ENCODE peak calls at places on chromosomes 4 and X, in eight cellular contexts. One of them, this sample, is unnamed.

GRCh38 chr4:48296330-48296729 is 26.7 kb upstream of the TEC start:
- DNase-seq in OCI-LY7: no peak
- DNase-seq in HT-29: no peak
- DNase-seq in activated T-cell treated with anti-CD3 and anti-CD28 coated beads, Interleukin-2, amount 50 U/mL, for 24 hours: no peak
- DNase-seq in ecto neural progenitor cell: no peak
- DNase-seq in endothelial cell: no peak
- DNase-seq in NCI-H2029: no peak
- DNase-seq in lung microvascular endothelial cell: no peak
- DNase-seq in this sample: no peak

GRCh38 chr4:187304131-187304530 is 580.5 kb upstream of the FAT1 start:
- DNase-seq in lung microvascular endothelial cell: no peak
- DNase-seq in activated T-cell treated with anti-CD3 and anti-CD28 coated beads, Interleukin-2, amount 50 U/mL, for 24 hours: no peak
- DNase-seq in ecto neural progenitor cell: no peak
- DNase-seq in NCI-H2029: no peak
- DNase-seq in OCI-LY7: no peak
- DNase-seq in endothelial cell: no peak
- DNase-seq in HT-29: no peak
- DNase-seq in this sample: no peak

GRCh38 chr4:74919783-74920182 is 13.1 kb upstream of the PARM1 start:
- DNase-seq in NCI-H2029: no peak
- DNase-seq in OCI-LY7: no peak
- DNase-seq in activated T-cell treated with anti-CD3 and anti-CD28 coated beads, Interleukin-2, amount 50 U/mL, for 24 hours: no peak
- DNase-seq in ecto neural progenitor cell: no peak
- DNase-seq in HT-29: no peak
- DNase-seq in lung microvascular endothelial cell: no peak
- DNase-seq in endothelial cell: no peak
- DNase-seq in this sample: no peak

GRCh38 chr4:8323947-8324555 is 54.5 kb downstream of the HTRA3 start:
- DNase-seq in NCI-H2029: no peak
- DNase-seq in endothelial cell: no peak
- DNase-seq in OCI-LY7: no peak
- DNase-seq in HT-29: no peak
- DNase-seq in ecto neural progenitor cell: peak
- DNase-seq in lung microvascular endothelial cell: no peak
- DNase-seq in activated T-cell treated with anti-CD3 and anti-CD28 coated beads, Interleukin-2, amount 50 U/mL, for 24 hours: peak
- DNase-seq in this sample: no peak

GRCh38 chr4:180578175-180578574 is 1665.0 kb upstream of the TENM3 start:
- DNase-seq in activated T-cell treated with anti-CD3 and anti-CD28 coated beads, Interleukin-2, amount 50 U/mL, for 24 hours: no peak
- DNase-seq in NCI-H2029: no peak
- DNase-seq in OCI-LY7: no peak
- DNase-seq in lung microvascular endothelial cell: no peak
- DNase-seq in HT-29: no peak
- DNase-seq in ecto neural progenitor cell: no peak
- DNase-seq in endothelial cell: no peak
- DNase-seq in this sample: no peak

GRCh38 chr4:19987746-19988145 is 264.0 kb upstream of the SLIT2 start:
- DNase-seq in OCI-LY7: no peak
- DNase-seq in ecto neural progenitor cell: no peak
- DNase-seq in activated T-cell treated with anti-CD3 and anti-CD28 coated beads, Interleukin-2, amount 50 U/mL, for 24 hours: no peak
- DNase-seq in HT-29: no peak
- DNase-seq in lung microvascular endothelial cell: no peak
- DNase-seq in endothelial cell: no peak
- DNase-seq in NCI-H2029: no peak
- DNase-seq in this sample: no peak

GRCh38 chr4:165199286-165199685 is 8.1 kb upstream of the KLHL2 start:
- DNase-seq in endothelial cell: no peak
- DNase-seq in NCI-H2029: no peak
- DNase-seq in lung microvascular endothelial cell: no peak
- DNase-seq in activated T-cell treated with anti-CD3 and anti-CD28 coated beads, Interleukin-2, amount 50 U/mL, for 24 hours: no peak
- DNase-seq in OCI-LY7: no peak
- DNase-seq in HT-29: no peak
- DNase-seq in ecto neural progenitor cell: no peak
- DNase-seq in this sample: no peak

GRCh38 chr4:94766856-94767255 is 9.1 kb downstream of the BMPR1B start:
- DNase-seq in HT-29: no peak
- DNase-seq in NCI-H2029: no peak
- DNase-seq in ecto neural progenitor cell: no peak
- DNase-seq in activated T-cell treated with anti-CD3 and anti-CD28 coated beads, Interleukin-2, amount 50 U/mL, for 24 hours: no peak
- DNase-seq in endothelial cell: no peak
- DNase-seq in lung microvascular endothelial cell: no peak
- DNase-seq in OCI-LY7: no peak
- DNase-seq in this sample: no peak

GRCh38 chr4:106422766-106423165 is 54.2 kb upstream of the GIMD1 start:
- DNase-seq in ecto neural progenitor cell: no peak
- DNase-seq in NCI-H2029: no peak
- DNase-seq in endothelial cell: no peak
- DNase-seq in HT-29: no peak
- DNase-seq in OCI-LY7: no peak
- DNase-seq in activated T-cell treated with anti-CD3 and anti-CD28 coated beads, Interleukin-2, amount 50 U/mL, for 24 hours: no peak
- DNase-seq in lung microvascular endothelial cell: no peak
- DNase-seq in this sample: no peak

GRCh38 chr4:66294626-66295025 is 624.3 kb upstream of the EPHA5 start:
- DNase-seq in activated T-cell treated with anti-CD3 and anti-CD28 coated beads, Interleukin-2, amount 50 U/mL, for 24 hours: no peak
- DNase-seq in HT-29: no peak
- DNase-seq in lung microvascular endothelial cell: no peak
- DNase-seq in ecto neural progenitor cell: no peak
- DNase-seq in NCI-H2029: no peak
- DNase-seq in OCI-LY7: no peak
- DNase-seq in endothelial cell: no peak
- DNase-seq in this sample: no peak

GRCh38 chrX:17814557-17814956 is 46.5 kb downstream of the RAI2 start:
- DNase-seq in endothelial cell: no peak
- DNase-seq in activated T-cell treated with anti-CD3 and anti-CD28 coated beads, Interleukin-2, amount 50 U/mL, for 24 hours: no peak
- DNase-seq in NCI-H2029: no peak
- DNase-seq in HT-29: no peak
- DNase-seq in lung microvascular endothelial cell: no peak
- DNase-seq in ecto neural progenitor cell: no peak
- DNase-seq in OCI-LY7: no peak
- DNase-seq in this sample: no peak

GRCh38 chr4:87354168-87355102 is 31.8 kb upstream of the HSD17B13 start:
- DNase-seq in endothelial cell: no peak
- DNase-seq in OCI-LY7: no peak
- DNase-seq in NCI-H2029: no peak
- DNase-seq in lung microvascular endothelial cell: no peak
- DNase-seq in HT-29: no peak
- DNase-seq in activated T-cell treated with anti-CD3 and anti-CD28 coated beads, Interleukin-2, amount 50 U/mL, for 24 hours: no peak
- DNase-seq in ecto neural progenitor cell: no peak
- DNase-seq in this sample: no peak

GRCh38 chr4:74539043-74539790 is 94.3 kb downstream of the AREG start:
- DNase-seq in ecto neural progenitor cell: no peak
- DNase-seq in lung microvascular endothelial cell: no peak
- DNase-seq in endothelial cell: no peak
- DNase-seq in HT-29: peak
- DNase-seq in activated T-cell treated with anti-CD3 and anti-CD28 coated beads, Interleukin-2, amount 50 U/mL, for 24 hours: no peak
- DNase-seq in NCI-H2029: no peak
- DNase-seq in OCI-LY7: no peak
- DNase-seq in this sample: no peak

GRCh38 chrX:2576793-2577192 is 76.0 kb upstream of the DHRSX start:
- DNase-seq in lung microvascular endothelial cell: no peak
- DNase-seq in ecto neural progenitor cell: no peak
- DNase-seq in HT-29: no peak
- DNase-seq in NCI-H2029: no peak
- DNase-seq in endothelial cell: no peak
- DNase-seq in OCI-LY7: no peak
- DNase-seq in activated T-cell treated with anti-CD3 and anti-CD28 coated beads, Interleukin-2, amount 50 U/mL, for 24 hours: no peak
- DNase-seq in this sample: no peak

GRCh38 chr4:65046496-65047101 is 623.7 kb downstream of the EPHA5 start:
- DNase-seq in lung microvascular endothelial cell: no peak
- DNase-seq in OCI-LY7: no peak
- DNase-seq in activated T-cell treated with anti-CD3 and anti-CD28 coated beads, Interleukin-2, amount 50 U/mL, for 24 hours: no peak
- DNase-seq in NCI-H2029: no peak
- DNase-seq in ecto neural progenitor cell: no peak
- DNase-seq in endothelial cell: no peak
- DNase-seq in HT-29: peak
- DNase-seq in this sample: peak

GRCh38 chrX:85930099-85930498 is 117.3 kb downstream of the CHM start:
- DNase-seq in HT-29: peak
- DNase-seq in ecto neural progenitor cell: no peak
- DNase-seq in endothelial cell: no peak
- DNase-seq in NCI-H2029: no peak
- DNase-seq in OCI-LY7: no peak
- DNase-seq in activated T-cell treated with anti-CD3 and anti-CD28 coated beads, Interleukin-2, amount 50 U/mL, for 24 hours: no peak
- DNase-seq in lung microvascular endothelial cell: no peak
- DNase-seq in this sample: no peak

GRCh38 chrX:11968991-11969390 is 169.3 kb upstream of the FRMPD4 start:
- DNase-seq in ecto neural progenitor cell: no peak
- DNase-seq in lung microvascular endothelial cell: no peak
- DNase-seq in HT-29: no peak
- DNase-seq in activated T-cell treated with anti-CD3 and anti-CD28 coated beads, Interleukin-2, amount 50 U/mL, for 24 hours: no peak
- DNase-seq in endothelial cell: no peak
- DNase-seq in OCI-LY7: no peak
- DNase-seq in NCI-H2029: no peak
- DNase-seq in this sample: no peak

GRCh38 chrX:107445146-107445545 is 4.3 kb upstream of the FRMPD3 start:
- DNase-seq in activated T-cell treated with anti-CD3 and anti-CD28 coated beads, Interleukin-2, amount 50 U/mL, for 24 hours: no peak
- DNase-seq in OCI-LY7: no peak
- DNase-seq in ecto neural progenitor cell: no peak
- DNase-seq in lung microvascular endothelial cell: no peak
- DNase-seq in HT-29: no peak
- DNase-seq in NCI-H2029: peak
- DNase-seq in endothelial cell: no peak
- DNase-seq in this sample: no peak

GRCh38 chr4:173217727-173218126 is 49.1 kb downstream of the GALNT7 start:
- DNase-seq in OCI-LY7: no peak
- DNase-seq in activated T-cell treated with anti-CD3 and anti-CD28 coated beads, Interleukin-2, amount 50 U/mL, for 24 hours: no peak
- DNase-seq in HT-29: no peak
- DNase-seq in lung microvascular endothelial cell: no peak
- DNase-seq in NCI-H2029: no peak
- DNase-seq in endothelial cell: no peak
- DNase-seq in ecto neural progenitor cell: no peak
- DNase-seq in this sample: no peak

GRCh38 chr4:109967798-109968520 is 55.3 kb downstream of the EGF start:
- DNase-seq in HT-29: peak
- DNase-seq in endothelial cell: no peak
- DNase-seq in ecto neural progenitor cell: no peak
- DNase-seq in NCI-H2029: no peak
- DNase-seq in OCI-LY7: no peak
- DNase-seq in lung microvascular endothelial cell: no peak
- DNase-seq in activated T-cell treated with anti-CD3 and anti-CD28 coated beads, Interleukin-2, amount 50 U/mL, for 24 hours: no peak
- DNase-seq in this sample: no peak

GRCh38 chr4:112765317-112765989 is 128.5 kb downstream of the LARP7 start:
- DNase-seq in HT-29: peak
- DNase-seq in ecto neural progenitor cell: no peak
- DNase-seq in activated T-cell treated with anti-CD3 and anti-CD28 coated beads, Interleukin-2, amount 50 U/mL, for 24 hours: no peak
- DNase-seq in lung microvascular endothelial cell: peak
- DNase-seq in endothelial cell: no peak
- DNase-seq in NCI-H2029: no peak
- DNase-seq in OCI-LY7: peak
- DNase-seq in this sample: peak

GRCh38 chrX:40975951-40976350 is 109.3 kb upstream of the USP9X start:
- DNase-seq in lung microvascular endothelial cell: no peak
- DNase-seq in OCI-LY7: no peak
- DNase-seq in HT-29: no peak
- DNase-seq in NCI-H2029: no peak
- DNase-seq in activated T-cell treated with anti-CD3 and anti-CD28 coated beads, Interleukin-2, amount 50 U/mL, for 24 hours: no peak
- DNase-seq in endothelial cell: no peak
- DNase-seq in ecto neural progenitor cell: no peak
- DNase-seq in this sample: no peak

GRCh38 chr4:95355021-95355420 is 193.8 kb downstream of the UNC5C start:
- DNase-seq in ecto neural progenitor cell: no peak
- DNase-seq in endothelial cell: no peak
- DNase-seq in OCI-LY7: no peak
- DNase-seq in lung microvascular endothelial cell: no peak
- DNase-seq in NCI-H2029: no peak
- DNase-seq in HT-29: no peak
- DNase-seq in activated T-cell treated with anti-CD3 and anti-CD28 coated beads, Interleukin-2, amount 50 U/mL, for 24 hours: no peak
- DNase-seq in this sample: no peak

GRCh38 chr4:48370260-48371134 is 29.2 kb downstream of the SLAIN2 start:
- DNase-seq in NCI-H2029: peak
- DNase-seq in activated T-cell treated with anti-CD3 and anti-CD28 coated beads, Interleukin-2, amount 50 U/mL, for 24 hours: no peak
- DNase-seq in ecto neural progenitor cell: no peak
- DNase-seq in lung microvascular endothelial cell: no peak
- DNase-seq in HT-29: no peak
- DNase-seq in endothelial cell: no peak
- DNase-seq in OCI-LY7: no peak
- DNase-seq in this sample: no peak

GRCh38 chrX:44017726-44018125 is 44.5 kb upstream of the NDP start:
- DNase-seq in HT-29: no peak
- DNase-seq in activated T-cell treated with anti-CD3 and anti-CD28 coated beads, Interleukin-2, amount 50 U/mL, for 24 hours: no peak
- DNase-seq in ecto neural progenitor cell: no peak
- DNase-seq in NCI-H2029: no peak
- DNase-seq in lung microvascular endothelial cell: no peak
- DNase-seq in endothelial cell: no peak
- DNase-seq in OCI-LY7: no peak
- DNase-seq in this sample: no peak

GRCh38 chr4:53706422-53707032 is 115.2 kb upstream of the LNX1 start:
- DNase-seq in ecto neural progenitor cell: no peak
- DNase-seq in endothelial cell: peak
- DNase-seq in lung microvascular endothelial cell: peak
- DNase-seq in NCI-H2029: peak
- DNase-seq in activated T-cell treated with anti-CD3 and anti-CD28 coated beads, Interleukin-2, amount 50 U/mL, for 24 hours: no peak
- DNase-seq in HT-29: peak
- DNase-seq in OCI-LY7: peak
- DNase-seq in this sample: peak

GRCh38 chr4:178577933-178578332 is 1135.7 kb upstream of the AGA start:
- DNase-seq in lung microvascular endothelial cell: no peak
- DNase-seq in ecto neural progenitor cell: no peak
- DNase-seq in endothelial cell: no peak
- DNase-seq in HT-29: peak
- DNase-seq in activated T-cell treated with anti-CD3 and anti-CD28 coated beads, Interleukin-2, amount 50 U/mL, for 24 hours: no peak
- DNase-seq in NCI-H2029: no peak
- DNase-seq in OCI-LY7: peak
- DNase-seq in this sample: peak

GRCh38 chr4:97576955-97577354 is 566.3 kb downstream of the STPG2 start:
- DNase-seq in OCI-LY7: no peak
- DNase-seq in ecto neural progenitor cell: no peak
- DNase-seq in endothelial cell: no peak
- DNase-seq in NCI-H2029: peak
- DNase-seq in lung microvascular endothelial cell: no peak
- DNase-seq in HT-29: no peak
- DNase-seq in activated T-cell treated with anti-CD3 and anti-CD28 coated beads, Interleukin-2, amount 50 U/mL, for 24 hours: no peak
- DNase-seq in this sample: no peak

GRCh38 chr4:162586266-162586665 is 422.5 kb upstream of the FSTL5 start:
- DNase-seq in ecto neural progenitor cell: no peak
- DNase-seq in lung microvascular endothelial cell: no peak
- DNase-seq in activated T-cell treated with anti-CD3 and anti-CD28 coated beads, Interleukin-2, amount 50 U/mL, for 24 hours: no peak
- DNase-seq in NCI-H2029: no peak
- DNase-seq in OCI-LY7: no peak
- DNase-seq in endothelial cell: no peak
- DNase-seq in HT-29: no peak
- DNase-seq in this sample: no peak

GRCh38 chr4:19992694-19993093 is 259.0 kb upstream of the SLIT2 start:
- DNase-seq in lung microvascular endothelial cell: no peak
- DNase-seq in OCI-LY7: no peak
- DNase-seq in activated T-cell treated with anti-CD3 and anti-CD28 coated beads, Interleukin-2, amount 50 U/mL, for 24 hours: no peak
- DNase-seq in ecto neural progenitor cell: no peak
- DNase-seq in HT-29: no peak
- DNase-seq in endothelial cell: no peak
- DNase-seq in NCI-H2029: no peak
- DNase-seq in this sample: no peak

GRCh38 chrX:54786972-54787371 is 11.1 kb downstream of the ITIH6 start:
- DNase-seq in OCI-LY7: peak
- DNase-seq in lung microvascular endothelial cell: no peak
- DNase-seq in ecto neural progenitor cell: peak
- DNase-seq in HT-29: peak
- DNase-seq in endothelial cell: no peak
- DNase-seq in activated T-cell treated with anti-CD3 and anti-CD28 coated beads, Interleukin-2, amount 50 U/mL, for 24 hours: peak
- DNase-seq in NCI-H2029: peak
- DNase-seq in this sample: peak

This sample was measured in Jurkat, Clone E6-1.